ENCODE peak calls at places on chromosomes 1 and 21, in six cellular contexts. One of them, this sample, is unnamed.

GRCh38 chr21:16563795-16564194 is 834.0 kb downstream of the USP25 start:
- DNase-seq in right lobe of liver: peak; percentile 76
- DNase-seq in aorta: no peak
- DNase-seq in body of pancreas: peak; percentile 68
- DNase-seq in tibial artery: no peak
- DNase-seq in fibroblast of lung: peak; percentile 81
- DNase-seq in this sample: peak; percentile 55

GRCh38 chr21:38243732-38244406 is 12.9 kb upstream of the KCNJ15 start:
- DNase-seq in right lobe of liver: no peak
- DNase-seq in aorta: no peak
- DNase-seq in body of pancreas: no peak
- DNase-seq in tibial artery: no peak
- DNase-seq in fibroblast of lung: no peak
- DNase-seq in this sample: no peak

GRCh38 chr1:48681476-48682305 is 95.0 kb downstream of the BEND5 start:
- DNase-seq in right lobe of liver: no peak
- DNase-seq in aorta: peak; percentile 62
- DNase-seq in body of pancreas: no peak
- DNase-seq in tibial artery: no peak
- DNase-seq in fibroblast of lung: peak; percentile 73
- DNase-seq in this sample: no peak

GRCh38 chr1:156910309-156910782 is 10.1 kb upstream of the LRRC71 start:
- DNase-seq in right lobe of liver: peak; percentile 47
- DNase-seq in aorta: peak; percentile 52
- DNase-seq in body of pancreas: no peak
- DNase-seq in tibial artery: no peak
- DNase-seq in fibroblast of lung: no peak
- DNase-seq in this sample: peak; percentile 78

GRCh38 chr1:227943354-227943753 is 4.4 kb downstream of the WNT9A start:
- DNase-seq in right lobe of liver: no peak
- DNase-seq in aorta: no peak
- DNase-seq in body of pancreas: no peak
- DNase-seq in tibial artery: no peak
- DNase-seq in fibroblast of lung: no peak
- DNase-seq in this sample: no peak

GRCh38 chr1:179128520-179128919 is 46.6 kb downstream of the TOR3A start:
- DNase-seq in right lobe of liver: peak; percentile 52
- DNase-seq in aorta: no peak
- DNase-seq in body of pancreas: peak; percentile 20
- DNase-seq in tibial artery: no peak
- DNase-seq in fibroblast of lung: peak; percentile 31
- DNase-seq in this sample: no peak

GRCh38 chr1:150109567-150109966 is 40.1 kb upstream of the PLEKHO1 start:
- DNase-seq in right lobe of liver: no peak
- DNase-seq in aorta: no peak
- DNase-seq in body of pancreas: no peak
- DNase-seq in tibial artery: no peak
- DNase-seq in fibroblast of lung: no peak
- DNase-seq in this sample: no peak

GRCh38 chr1:44220001-44220751 is 6.9 kb downstream of the DMAP1 start:
- DNase-seq in right lobe of liver: no peak
- DNase-seq in aorta: no peak
- DNase-seq in body of pancreas: no peak
- DNase-seq in tibial artery: peak; percentile 61
- DNase-seq in fibroblast of lung: no peak
- DNase-seq in this sample: no peak

GRCh38 chr21:23003951-23004350 is 2005.7 kb downstream of the NCAM2 start:
- DNase-seq in right lobe of liver: no peak
- DNase-seq in aorta: no peak
- DNase-seq in body of pancreas: no peak
- DNase-seq in tibial artery: no peak
- DNase-seq in fibroblast of lung: no peak
- DNase-seq in this sample: no peak

GRCh38 chr1:25198731-25199231 is 33.5 kb downstream of the SYF2 start:
- DNase-seq in right lobe of liver: no peak
- DNase-seq in aorta: no peak
- DNase-seq in body of pancreas: peak; percentile 61
- DNase-seq in tibial artery: peak; percentile 75
- DNase-seq in fibroblast of lung: peak; percentile 32
- DNase-seq in this sample: no peak

GRCh38 chr1:39076799-39077148 is 50.6 kb downstream of the NDUFS5 start:
- DNase-seq in right lobe of liver: no peak
- DNase-seq in aorta: no peak
- DNase-seq in body of pancreas: no peak
- DNase-seq in tibial artery: no peak
- DNase-seq in fibroblast of lung: no peak
- DNase-seq in this sample: no peak

GRCh38 chr1:233759665-233760064 is 144.8 kb upstream of the SLC35F3 start:
- DNase-seq in right lobe of liver: no peak
- DNase-seq in aorta: no peak
- DNase-seq in body of pancreas: no peak
- DNase-seq in tibial artery: no peak
- DNase-seq in fibroblast of lung: peak; percentile 0
- DNase-seq in this sample: no peak

GRCh38 chr1:226329237-226329636 is 20.3 kb upstream of the LIN9 start:
- DNase-seq in right lobe of liver: no peak
- DNase-seq in aorta: no peak
- DNase-seq in body of pancreas: no peak
- DNase-seq in tibial artery: no peak
- DNase-seq in fibroblast of lung: no peak
- DNase-seq in this sample: no peak

GRCh38 chr1:108881369-108881768 is 4.6 kb downstream of the GPSM2 start:
- DNase-seq in right lobe of liver: no peak
- DNase-seq in aorta: no peak
- DNase-seq in body of pancreas: no peak
- DNase-seq in tibial artery: no peak
- DNase-seq in fibroblast of lung: peak; percentile 45
- DNase-seq in this sample: peak; percentile 66

GRCh38 chr1:166814611-166815010 is 24.7 kb upstream of the POGK start:
- DNase-seq in right lobe of liver: no peak
- DNase-seq in aorta: no peak
- DNase-seq in body of pancreas: peak; percentile 35
- DNase-seq in tibial artery: no peak
- DNase-seq in fibroblast of lung: peak; percentile 75
- DNase-seq in this sample: no peak

GRCh38 chr1:154760469-154760933 is 109.6 kb downstream of the KCNN3 start:
- DNase-seq in right lobe of liver: peak; percentile 87
- DNase-seq in aorta: peak; percentile 63
- DNase-seq in body of pancreas: peak; percentile 79
- DNase-seq in tibial artery: no peak
- DNase-seq in fibroblast of lung: no peak
- DNase-seq in this sample: peak; percentile 88

GRCh38 chr1:109509176-109510134 is at the start of gene AMIGO1:
- DNase-seq in right lobe of liver: peak; percentile 68
- DNase-seq in aorta: peak; percentile 65
- DNase-seq in body of pancreas: peak; percentile 56
- DNase-seq in tibial artery: no peak
- DNase-seq in fibroblast of lung: peak; percentile 52
- DNase-seq in this sample: peak; percentile 34

GRCh38 chr21:33024278-33025103 is 1.2 kb upstream of the OLIG2 start:
- DNase-seq in right lobe of liver: no peak
- DNase-seq in aorta: no peak
- DNase-seq in body of pancreas: no peak
- DNase-seq in tibial artery: no peak
- DNase-seq in fibroblast of lung: no peak
- DNase-seq in this sample: no peak

GRCh38 chr1:172902861-172903381 is 147.8 kb downstream of the TNFSF18 start:
- DNase-seq in right lobe of liver: no peak
- DNase-seq in aorta: no peak
- DNase-seq in body of pancreas: no peak
- DNase-seq in tibial artery: no peak
- DNase-seq in fibroblast of lung: peak; percentile 92
- DNase-seq in this sample: no peak

GRCh38 chr1:176178316-176178715 is 28.8 kb downstream of the COP1 start:
- DNase-seq in right lobe of liver: no peak
- DNase-seq in aorta: no peak
- DNase-seq in body of pancreas: no peak
- DNase-seq in tibial artery: no peak
- DNase-seq in fibroblast of lung: no peak
- DNase-seq in this sample: no peak

GRCh38 chr1:194297999-194298598 is 1111.7 kb upstream of the B3GALT2 start:
- DNase-seq in right lobe of liver: no peak
- DNase-seq in aorta: no peak
- DNase-seq in body of pancreas: no peak
- DNase-seq in tibial artery: no peak
- DNase-seq in fibroblast of lung: no peak
- DNase-seq in this sample: no peak

GRCh38 chr1:195831789-195832188 is 776.5 kb downstream of the KCNT2 start:
- DNase-seq in right lobe of liver: no peak
- DNase-seq in aorta: no peak
- DNase-seq in body of pancreas: no peak
- DNase-seq in tibial artery: no peak
- DNase-seq in fibroblast of lung: no peak
- DNase-seq in this sample: no peak

GRCh38 chr1:204841316-204841715 is 29.3 kb upstream of the NFASC start:
- DNase-seq in right lobe of liver: no peak
- DNase-seq in aorta: no peak
- DNase-seq in body of pancreas: no peak
- DNase-seq in tibial artery: no peak
- DNase-seq in fibroblast of lung: no peak
- DNase-seq in this sample: no peak

GRCh38 chr1:204834752-204835151 is 35.9 kb upstream of the NFASC start:
- DNase-seq in right lobe of liver: no peak
- DNase-seq in aorta: no peak
- DNase-seq in body of pancreas: no peak
- DNase-seq in tibial artery: no peak
- DNase-seq in fibroblast of lung: no peak
- DNase-seq in this sample: no peak

GRCh38 chr1:204836856-204837255 is 33.8 kb upstream of the NFASC start:
- DNase-seq in right lobe of liver: no peak
- DNase-seq in aorta: no peak
- DNase-seq in body of pancreas: no peak
- DNase-seq in tibial artery: no peak
- DNase-seq in fibroblast of lung: peak; percentile 65
- DNase-seq in this sample: no peak

GRCh38 chr1:204834329-204834728 is 36.3 kb upstream of the NFASC start:
- DNase-seq in right lobe of liver: no peak
- DNase-seq in aorta: no peak
- DNase-seq in body of pancreas: no peak
- DNase-seq in tibial artery: no peak
- DNase-seq in fibroblast of lung: no peak
- DNase-seq in this sample: no peak

DNA sequence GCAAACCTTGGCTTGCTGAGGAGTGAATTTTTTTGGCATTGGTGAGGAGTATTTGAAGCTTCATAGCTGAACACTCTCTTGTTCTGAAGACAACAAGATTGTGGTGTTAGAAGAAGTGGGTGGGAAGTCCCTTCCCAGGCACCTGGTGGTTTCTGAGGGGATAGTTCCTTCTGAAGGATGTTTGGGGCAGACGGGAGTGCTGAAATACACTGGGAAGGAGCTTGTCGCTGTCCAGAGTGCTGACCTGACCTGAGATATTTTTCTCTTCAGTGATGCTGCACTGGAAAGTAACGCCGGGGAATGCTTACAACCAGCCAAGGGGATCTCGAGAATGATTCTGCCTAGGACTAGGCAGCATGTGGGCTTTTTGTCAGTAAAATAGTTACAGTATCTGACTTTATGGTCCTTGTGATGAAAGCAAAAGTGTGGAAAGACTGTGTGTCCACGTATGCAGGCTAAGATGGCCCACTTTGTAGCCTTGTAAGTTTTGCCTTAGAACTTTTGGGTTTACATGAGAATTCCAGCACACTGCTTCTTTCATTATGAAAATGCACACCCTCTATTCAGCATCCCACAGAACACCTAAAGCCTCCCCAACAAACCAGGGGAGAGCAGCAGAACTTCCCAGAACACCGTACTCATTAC is 33.1 kb upstream of the NFASC start:
- DNase-seq in right lobe of liver: peak; percentile 21
- DNase-seq in aorta: peak; percentile 54
- DNase-seq in body of pancreas: peak; percentile 28
- DNase-seq in tibial artery: no peak
- DNase-seq in fibroblast of lung: peak; percentile 63
- DNase-seq in this sample: peak; percentile 43
- H3K4me3 ChIP-seq in right lobe of liver: no peak overlapping the region
- H3K4me3 ChIP-seq in aorta: no peak overlapping the region
- H3K4me3 ChIP-seq in body of pancreas: no peak overlapping the region
- H3K4me3 ChIP-seq in tibial artery: no peak overlapping the region
- H3K4me3 ChIP-seq in fibroblast of lung: no peak overlapping the region
- H3K4me3 ChIP-seq in this sample: no peak overlapping the region

DNA sequence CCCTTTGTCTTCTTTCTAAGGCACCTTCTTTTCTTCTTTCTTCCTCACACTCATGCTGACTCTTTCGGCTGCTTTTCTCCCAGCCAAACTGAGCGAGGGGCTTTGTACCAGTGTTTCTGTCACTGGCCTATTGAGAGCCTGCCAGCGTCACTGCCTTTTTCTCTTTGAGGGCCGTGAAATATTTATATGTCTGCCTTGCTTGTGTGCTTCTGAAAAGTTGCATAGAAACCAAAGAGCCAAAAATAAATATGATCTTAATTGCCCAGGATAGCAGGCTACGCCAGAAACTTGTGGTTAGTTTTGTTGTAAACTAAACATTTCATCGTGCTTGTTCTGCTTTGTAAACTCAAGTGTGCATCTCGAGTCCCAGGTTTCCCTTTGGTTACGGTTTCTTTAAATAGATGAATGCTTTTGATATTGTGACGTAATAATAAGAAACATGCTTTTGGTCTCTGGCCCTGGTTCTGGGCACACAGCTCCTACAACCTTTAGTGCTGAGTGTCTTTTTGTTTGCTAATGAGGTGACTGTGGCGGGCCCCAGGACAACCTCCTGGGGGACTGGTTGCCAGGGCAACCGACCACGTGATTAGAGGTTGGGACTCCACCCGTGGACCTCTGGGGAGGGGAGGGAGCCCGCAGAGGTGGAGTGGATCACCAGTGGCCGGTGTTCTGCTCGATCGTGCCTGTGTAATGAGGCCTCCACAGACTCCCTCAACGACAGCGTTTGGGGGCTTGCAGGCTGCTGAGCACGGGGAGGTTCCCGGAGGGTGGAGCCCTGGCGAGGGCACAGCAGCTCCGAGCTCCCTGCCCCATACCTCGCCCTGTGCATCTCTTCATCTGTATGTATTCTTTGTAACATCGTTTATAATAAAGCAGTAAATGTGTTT is 10.9 kb downstream of the SLC37A1 start:
- DNase-seq in right lobe of liver: no peak
- DNase-seq in aorta: peak; percentile 67
- DNase-seq in body of pancreas: peak; percentile 67
- DNase-seq in tibial artery: peak; percentile 86
- DNase-seq in fibroblast of lung: peak; percentile 56
- DNase-seq in this sample: peak; percentile 73
- H3K4me1 ChIP-seq in right lobe of liver: peaks cover 26% of the 10 kb centered on the region
- H3K4me1 ChIP-seq in aorta: no peaks in the 10 kb centered on the region
- H3K4me1 ChIP-seq in body of pancreas: peaks cover 27% of the 10 kb centered on the region
- H3K4me1 ChIP-seq in tibial artery: peaks cover 23% of the 10 kb centered on the region
- H3K4me1 ChIP-seq in fibroblast of lung: peaks cover 7% of the 10 kb centered on the region
- H3K4me1 ChIP-seq in this sample: peaks cover 12% of the 10 kb centered on the region

GRCh38 chr1:40861227-40862003 is 748 bp downstream of the CITED4 start:
- DNase-seq in right lobe of liver: peak; percentile 71
- DNase-seq in aorta: peak; percentile 68
- DNase-seq in body of pancreas: peak; percentile 56
- DNase-seq in tibial artery: peak; percentile 74
- DNase-seq in fibroblast of lung: peak; percentile 58
- DNase-seq in this sample: peak; percentile 45
- H3K4me3 ChIP-seq in right lobe of liver: peak overlapping the region; percentile 64
- H3K4me3 ChIP-seq in aorta: peak overlapping the region; percentile 36
- H3K4me3 ChIP-seq in body of pancreas: peak overlapping the region; percentile 30
- H3K4me3 ChIP-seq in tibial artery: peak overlapping the region; percentile 91
- H3K4me3 ChIP-seq in fibroblast of lung: no peak overlapping the region
- H3K4me3 ChIP-seq in this sample: peak overlapping the region; percentile 41

GRCh38 chr21:26952274-26953066 is 14.4 kb downstream of the ADAMTS5 start:
- DNase-seq in right lobe of liver: no peak
- DNase-seq in aorta: no peak
- DNase-seq in body of pancreas: no peak
- DNase-seq in tibial artery: no peak
- DNase-seq in fibroblast of lung: no peak
- DNase-seq in this sample: no peak
- H3K4me1 ChIP-seq in right lobe of liver: no peaks in the 10 kb centered on the region
- H3K4me1 ChIP-seq in aorta: no peaks in the 10 kb centered on the region
- H3K4me1 ChIP-seq in body of pancreas: no peaks in the 10 kb centered on the region
- H3K4me1 ChIP-seq in tibial artery: no peaks in the 10 kb centered on the region
- H3K4me1 ChIP-seq in fibroblast of lung: no peaks in the 10 kb centered on the region
- H3K4me1 ChIP-seq in this sample: peaks cover 26% of the 10 kb centered on the region